ENCODE peak calls at places on chromosome 5, in seven cellular contexts. L is HCT116, I is pancreas, Z is heart left ventricle, Q is heart right ventricle, N is H7, X is sigmoid colon. T is an unnamed sample.

GRCh38 chr5:107519900-107520354 is 150.8 kb downstream of the EFNA5 start:
- DNase-seq in L (no peak), I (no peak), N (no peak), Z (no peak), Q (no peak), X (no peak), T (no peak)

GRCh38 chr5:75734913-75735789 is 17.9 kb upstream of the POC5 start:
- DNase-seq in N (peak), X (no peak), I (peak), L (peak), Z (peak), Q (peak), T (no peak)

GRCh38 chr5:80798166-80798565 is 143.4 kb upstream of the DHFR start:
- DNase-seq in Z (no peak), N (no peak), I (no peak), L (no peak), Q (no peak), X (no peak), T (no peak)

GRCh38 chr5:105506692-105507277 is 1944.2 kb upstream of the NUDT12 start:
- DNase-seq in Q (no peak), Z (no peak), I (no peak), X (no peak), L (peak), N (peak), T (no peak)

GRCh38 chr5:126503602-126504104 is 80.4 kb downstream of the GRAMD2B start:
- DNase-seq in I (no peak), N (no peak), Q (no peak), Z (peak), L (no peak), X (peak), T (no peak)

GRCh38 chr5:27652505-27652904 is 614.1 kb upstream of the CDH9 start:
- DNase-seq in Z (no peak), L (no peak), Q (no peak), I (no peak), X (no peak), N (no peak), T (no peak)

GRCh38 chr5:176998828-176999227 is 7.8 kb downstream of the UIMC1 start:
- DNase-seq in Z (no peak), Q (no peak), X (no peak), I (no peak), N (no peak), L (no peak), T (no peak)

GRCh38 chr5:178825444-178825843 is 34.3 kb upstream of the ZNF354B start:
- DNase-seq in X (no peak), N (no peak), Q (no peak), I (no peak), Z (no peak), L (no peak), T (no peak)

GRCh38 chr5:42583322-42583721 is 160.1 kb downstream of the GHR start:
- DNase-seq in Q (peak), L (peak), N (peak), I (peak), Z (peak), X (peak), T (no peak)

GRCh38 chr5:38672059-38672791 is 115.8 kb upstream of the LIFR start:
- DNase-seq in Z (no peak), I (no peak), L (no peak), Q (no peak), N (no peak), X (no peak), T (no peak)

GRCh38 chr5:36683821-36684434 is 77.5 kb downstream of the SLC1A3 start:
- DNase-seq in Z (peak), I (no peak), N (no peak), X (peak), Q (peak), L (no peak), T (peak)

GRCh38 chr5:33964132-33964531 is 20.4 kb downstream of the SLC45A2 start:
- DNase-seq in X (no peak), Z (no peak), Q (no peak), N (no peak), L (no peak), I (no peak), T (no peak)

GRCh38 chr5:5497132-5497748 is 74.8 kb downstream of the ICE1 start:
- DNase-seq in Q (peak), I (peak), Z (peak), X (peak), L (peak), N (peak), T (peak)

GRCh38 chr5:29150840-29151239 is 2042.6 kb upstream of the CDH6 start:
- DNase-seq in Q (no peak), I (no peak), X (no peak), Z (no peak), N (peak), L (no peak), T (no peak)

GRCh38 chr5:97297063-97297715 is 114.1 kb upstream of the RIOK2 start:
- DNase-seq in L (peak), Q (no peak), I (no peak), X (no peak), Z (no peak), N (peak), T (no peak)

GRCh38 chr5:132260714-132261615 is 3.5 kb downstream of the PDLIM4 start:
- DNase-seq in Q (peak), I (peak), Z (peak), N (peak), X (peak), L (peak), T (no peak)

GRCh38 chr5:179422213-179422839 is 77.1 kb upstream of the ADAMTS2 start:
- DNase-seq in Q (no peak), Z (no peak), N (peak), L (no peak), X (peak), I (no peak), T (peak)

GRCh38 chr5:31800351-31800750 is 161.4 kb downstream of the PDZD2 start:
- DNase-seq in L (no peak), N (no peak), X (no peak), Q (no peak), Z (no peak), I (no peak), T (no peak)

GRCh38 chr5:67496051-67496450 is 299.5 kb upstream of the CD180 start:
- DNase-seq in X (no peak), N (no peak), L (no peak), I (no peak), Z (no peak), Q (no peak), T (no peak)

GRCh38 chr5:14954620-14955343 is 83.2 kb upstream of the ANKH start:
- DNase-seq in I (no peak), Q (peak), N (no peak), X (no peak), Z (peak), L (no peak), T (no peak)

GRCh38 chr5:73170522-73170921 is 2.5 kb upstream of the TMEM174 start:
- DNase-seq in Q (no peak), L (peak), Z (no peak), I (no peak), N (peak), X (no peak), T (no peak)

GRCh38 chr5:113214606-113215323 is 220.0 kb downstream of the TSSK1B start:
- DNase-seq in N (no peak), L (no peak), Z (no peak), Q (no peak), X (no peak), I (no peak), T (no peak)

DNA sequence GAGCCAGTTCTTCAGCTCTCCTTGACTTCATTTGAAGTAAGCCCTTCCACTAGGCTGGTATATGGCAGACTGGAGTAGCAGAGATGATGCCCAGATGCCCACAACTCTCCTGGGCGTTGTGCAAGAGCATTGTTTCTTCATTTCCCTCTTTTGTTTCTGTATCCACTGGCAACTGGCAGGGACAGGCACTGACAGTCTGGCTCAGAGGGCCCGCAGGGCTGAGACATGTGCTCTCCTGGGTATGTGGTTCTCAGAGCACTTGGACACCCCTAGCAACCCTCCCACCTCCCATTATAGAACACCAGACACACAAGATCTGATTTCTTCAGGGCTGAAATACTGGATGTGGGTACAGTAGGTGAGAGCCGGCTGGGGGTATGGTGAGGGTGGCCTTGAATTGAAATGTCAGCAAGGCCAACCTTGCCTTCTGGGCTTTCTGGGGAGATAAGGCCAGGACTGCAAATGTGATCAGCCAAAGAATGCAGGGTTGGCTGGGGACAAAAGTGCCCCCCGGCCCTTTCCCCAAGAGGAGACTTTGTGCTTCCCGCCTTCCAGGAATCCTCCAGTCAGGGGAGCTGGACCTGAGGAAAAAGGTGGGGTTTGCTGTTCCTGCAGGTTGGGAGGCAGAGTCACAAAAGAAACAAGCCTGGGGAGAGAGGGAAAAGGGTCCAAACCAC is 28.6 kb upstream of the CTNNA1 start:
- DNase-seq in N (no peak), Q (peak), Z (peak), L (no peak), X (peak), I (no peak), T (peak)
- H3K4me3 ChIP-seq in N (no peak), Q (no peak), Z (no peak), L (no peak), X (no peak), I (no peak), T (no peak)

GRCh38 chr5:172602712-172603289 is 38.3 kb upstream of the NEURL1B start:
- DNase-seq in X (peak), Q (no peak), Z (no peak), L (no peak), N (no peak), I (no peak), T (no peak)
- H3K4me3 ChIP-seq in X (no peak), Q (no peak), Z (no peak), L (no peak), N (no peak), I (no peak), T (no peak)

GRCh38 chr5:55437859-55438206 is 96.9 kb downstream of the PLPP1 start:
- DNase-seq in N (no peak), X (no peak), Q (no peak), Z (no peak), L (no peak), I (no peak), T (no peak)
- H3K4me3 ChIP-seq in N (no peak), X (no peak), Q (no peak), Z (no peak), L (peak), I (no peak), T (no peak)

DNA sequence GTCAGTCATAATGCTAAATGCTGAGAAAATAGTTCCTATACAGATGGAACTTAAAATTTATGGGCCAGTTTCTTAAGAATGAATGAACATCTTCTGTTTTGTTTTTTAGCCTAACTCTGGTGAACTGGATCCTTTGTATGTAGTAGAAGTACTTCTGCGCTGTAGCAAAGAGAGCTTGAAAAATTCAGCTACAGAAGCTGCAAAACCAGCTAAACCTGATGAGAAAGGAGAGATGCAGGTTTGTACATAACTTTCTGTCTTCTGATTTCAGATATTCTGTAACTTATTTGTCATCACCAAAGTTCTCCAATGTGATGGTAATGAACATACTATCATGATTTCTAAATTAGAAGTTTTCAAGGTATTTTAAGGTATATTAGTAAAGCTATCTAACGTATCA is 80.1 kb downstream of the MTREX start:
- DNase-seq in Q (no peak), N (no peak), Z (no peak), I (no peak), L (no peak), X (no peak), T (no peak)
- H3K4me3 ChIP-seq in Q (no peak), N (no peak), Z (no peak), I (no peak), L (no peak), X (no peak), T (no peak)

DNA sequence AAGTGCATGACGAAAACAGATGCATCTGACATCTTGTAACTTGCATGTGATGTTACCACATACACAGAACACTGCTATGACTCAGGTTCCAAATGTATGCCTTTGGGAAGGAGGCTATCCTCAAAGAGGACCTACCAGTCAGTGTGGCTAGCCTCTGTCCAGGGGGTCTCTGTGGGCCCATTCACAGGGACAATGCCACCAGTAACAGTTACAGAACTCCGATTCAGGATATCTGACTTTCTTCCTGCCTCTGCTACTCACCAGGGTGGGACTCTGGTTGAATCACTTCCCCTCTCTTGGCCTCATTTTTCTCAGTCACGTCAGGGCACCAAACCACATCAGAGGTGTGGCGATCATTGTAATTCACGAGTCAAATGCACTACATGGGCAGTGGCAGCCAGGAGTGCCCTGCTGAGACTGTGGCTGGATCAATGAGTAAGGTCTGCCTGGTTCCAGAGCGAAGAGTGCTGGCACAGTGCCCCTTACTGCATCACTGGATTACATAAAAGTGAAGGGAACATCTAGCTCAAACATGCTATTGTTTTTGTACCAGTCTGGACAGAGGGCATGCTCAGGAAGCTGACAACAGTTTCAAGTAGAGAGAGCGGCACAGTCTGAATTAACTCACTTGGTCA is 13.2 kb downstream of the ATOX1 start:
- DNase-seq in Q (no peak), I (no peak), Z (peak), L (peak), X (peak), N (no peak), T (no peak)
- H3K4me3 ChIP-seq in Q (no peak), I (no peak), Z (no peak), L (no peak), X (no peak), N (no peak), T (no peak)

GRCh38 chr5:9324348-9325056 is 221.4 kb downstream of the SEMA5A start:
- DNase-seq in N (no peak), L (no peak), Z (no peak), I (no peak), Q (peak), X (no peak), T (no peak)
- H3K4me3 ChIP-seq in N (no peak), L (no peak), Z (no peak), I (no peak), Q (no peak), X (no peak), T (no peak)

GRCh38 chr5:157387683-157388093 is 72.3 kb upstream of the NIPAL4 start:
- DNase-seq in I (no peak), X (peak), N (no peak), Q (peak), L (peak), Z (peak), T (no peak)

GRCh38 chr5:157384971-157385709 is 74.9 kb upstream of the NIPAL4 start:
- DNase-seq in L (no peak), Z (peak), Q (peak), I (no peak), X (peak), N (no peak), T (no peak)

GRCh38 chr5:157388148-157388547 is 71.9 kb upstream of the NIPAL4 start:
- DNase-seq in X (no peak), Z (no peak), N (no peak), Q (no peak), I (no peak), L (no peak), T (no peak)

GRCh38 chr5:157389103-157389502 is 70.9 kb upstream of the NIPAL4 start:
- DNase-seq in L (no peak), X (no peak), Z (no peak), Q (no peak), N (no peak), I (no peak), T (no peak)

GRCh38 chr5:157387164-157387563 is 72.8 kb upstream of the NIPAL4 start:
- DNase-seq in Q (no peak), I (no peak), X (no peak), N (no peak), Z (no peak), L (no peak), T (no peak)
- H3K4me3 ChIP-seq in Q (no peak), I (no peak), X (no peak), N (no peak), Z (no peak), L (no peak), T (no peak)

GRCh38 chr5:92268343-92268742 is 885.2 kb upstream of the ARRDC3 start:
- DNase-seq in L (no peak), I (no peak), Z (no peak), X (peak), N (no peak), Q (no peak), T (peak)

GRCh38 chr5:92265804-92266203 is 882.7 kb upstream of the ARRDC3 start:
- DNase-seq in X (no peak), L (no peak), N (no peak), Z (no peak), Q (no peak), I (no peak), T (no peak)

GRCh38 chr5:92267830-92268229 is 884.7 kb upstream of the ARRDC3 start:
- DNase-seq in L (no peak), X (peak), Q (no peak), Z (no peak), N (no peak), I (no peak), T (peak)
- H3K4me3 ChIP-seq in L (no peak), X (no peak), Q (no peak), Z (no peak), N (no peak), I (no peak), T (no peak)

GRCh38 chr5:141192110-141192725 is at the start of gene PCDHB10:
- DNase-seq in Z (no peak), N (peak), X (peak), I (no peak), L (peak), Q (no peak), T (no peak)
- H3K4me3 ChIP-seq in Z (no peak), N (no peak), X (no peak), I (no peak), L (no peak), Q (no peak), T (no peak)

DNA sequence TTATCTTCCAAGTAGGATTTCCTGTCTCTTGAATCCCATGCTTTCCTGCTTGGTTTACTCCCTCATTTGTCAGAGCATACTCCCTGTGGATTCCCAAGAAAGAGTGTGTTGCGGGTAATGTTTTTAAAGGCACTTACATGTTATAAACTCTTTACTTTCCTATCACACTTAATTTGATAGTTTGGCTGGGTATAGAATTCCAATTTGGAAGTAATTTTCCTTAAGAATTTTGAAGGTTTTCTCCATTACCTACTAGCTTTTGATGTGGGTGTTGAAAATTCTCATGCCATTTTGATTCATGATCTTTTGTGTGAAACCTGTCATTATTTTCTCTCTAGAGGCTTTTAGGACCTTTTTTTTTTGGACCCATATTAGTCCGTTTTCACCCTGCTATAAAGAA is 47.2 kb upstream of the PITX1 start:
- DNase-seq in X (no peak), L (no peak), I (no peak), Z (no peak), N (no peak), Q (no peak), T (no peak)
- H3K4me3 ChIP-seq in X (no peak), L (no peak), I (no peak), Z (no peak), N (no peak), Q (no peak), T (no peak)

T was measured in upper lobe of right lung.